ENCODE peak calls at places on chromosomes 3 and 15, in ten cellular contexts. One of them, this sample, is unnamed.

GRCh38 chr3:194296832-194297666 is 54.1 kb downstream of the CPN2 start:
- DNase-seq in brain microvascular endothelial cell: no peak
- DNase-seq in left ventricle myocardium inferior: no peak
- DNase-seq in fibroblast of mammary gland: no peak
- DNase-seq in HL-60: no peak
- DNase-seq in PC-9: peak; percentile 84
- DNase-seq in A549: no peak
- DNase-seq in esophagus squamous epithelium: no peak
- DNase-seq in heart left ventricle: no peak
- DNase-seq in tibial nerve: no peak
- DNase-seq in this sample: no peak

GRCh38 chr3:162337630-162338029 is 841.0 kb downstream of the OTOL1 start:
- DNase-seq in brain microvascular endothelial cell: no peak
- DNase-seq in left ventricle myocardium inferior: no peak
- DNase-seq in fibroblast of mammary gland: no peak
- DNase-seq in HL-60: no peak
- DNase-seq in PC-9: no peak
- DNase-seq in A549: no peak
- DNase-seq in esophagus squamous epithelium: no peak
- DNase-seq in heart left ventricle: no peak
- DNase-seq in tibial nerve: no peak
- DNase-seq in this sample: no peak

GRCh38 chr3:64463981-64464380 is 223.8 kb downstream of the ADAMTS9 start:
- DNase-seq in brain microvascular endothelial cell: no peak
- DNase-seq in left ventricle myocardium inferior: no peak
- DNase-seq in fibroblast of mammary gland: no peak
- DNase-seq in HL-60: no peak
- DNase-seq in PC-9: no peak
- DNase-seq in A549: no peak
- DNase-seq in esophagus squamous epithelium: no peak
- DNase-seq in heart left ventricle: no peak
- DNase-seq in tibial nerve: no peak
- DNase-seq in this sample: no peak

GRCh38 chr15:52103217-52104207 is 9.1 kb downstream of the BCL2L10 start:
- DNase-seq in brain microvascular endothelial cell: peak; percentile 97
- DNase-seq in left ventricle myocardium inferior: no peak
- DNase-seq in fibroblast of mammary gland: peak; percentile 100
- DNase-seq in HL-60: no peak
- DNase-seq in PC-9: peak; percentile 44
- DNase-seq in A549: peak; percentile 79
- DNase-seq in esophagus squamous epithelium: no peak
- DNase-seq in heart left ventricle: no peak
- DNase-seq in tibial nerve: no peak
- DNase-seq in this sample: peak; percentile 94

GRCh38 chr3:39528844-39529243 is 61.4 kb downstream of the MOBP start:
- DNase-seq in brain microvascular endothelial cell: no peak
- DNase-seq in left ventricle myocardium inferior: no peak
- DNase-seq in fibroblast of mammary gland: no peak
- DNase-seq in HL-60: no peak
- DNase-seq in PC-9: no peak
- DNase-seq in A549: no peak
- DNase-seq in esophagus squamous epithelium: no peak
- DNase-seq in heart left ventricle: no peak
- DNase-seq in tibial nerve: no peak
- DNase-seq in this sample: no peak

GRCh38 chr3:50913279-50913678 is 238.6 kb downstream of the DOCK3 start:
- DNase-seq in brain microvascular endothelial cell: no peak
- DNase-seq in left ventricle myocardium inferior: peak; percentile 19
- DNase-seq in fibroblast of mammary gland: no peak
- DNase-seq in HL-60: no peak
- DNase-seq in PC-9: peak; percentile 65
- DNase-seq in A549: no peak
- DNase-seq in esophagus squamous epithelium: no peak
- DNase-seq in heart left ventricle: no peak
- DNase-seq in tibial nerve: no peak
- DNase-seq in this sample: no peak

GRCh38 chr3:119311191-119311925 is 17.2 kb downstream of the ARHGAP31 start:
- DNase-seq in brain microvascular endothelial cell: peak; percentile 92
- DNase-seq in left ventricle myocardium inferior: no peak
- DNase-seq in fibroblast of mammary gland: peak; percentile 91
- DNase-seq in HL-60: no peak
- DNase-seq in PC-9: no peak
- DNase-seq in A549: peak; percentile 23
- DNase-seq in esophagus squamous epithelium: no peak
- DNase-seq in heart left ventricle: no peak
- DNase-seq in tibial nerve: no peak
- DNase-seq in this sample: peak; percentile 67

GRCh38 chr3:46393554-46394434 is 13.1 kb downstream of the CCR5AS start:
- DNase-seq in brain microvascular endothelial cell: no peak
- DNase-seq in left ventricle myocardium inferior: no peak
- DNase-seq in fibroblast of mammary gland: peak; percentile 48
- DNase-seq in HL-60: peak; percentile 79
- DNase-seq in PC-9: no peak
- DNase-seq in A549: no peak
- DNase-seq in esophagus squamous epithelium: no peak
- DNase-seq in heart left ventricle: no peak
- DNase-seq in tibial nerve: no peak
- DNase-seq in this sample: no peak

GRCh38 chr3:119681279-119681678 is 4.1 kb upstream of the COX17 start:
- DNase-seq in brain microvascular endothelial cell: no peak
- DNase-seq in left ventricle myocardium inferior: no peak
- DNase-seq in fibroblast of mammary gland: peak; percentile 68
- DNase-seq in HL-60: peak; percentile 26
- DNase-seq in PC-9: no peak
- DNase-seq in A549: peak; percentile 44
- DNase-seq in esophagus squamous epithelium: no peak
- DNase-seq in heart left ventricle: no peak
- DNase-seq in tibial nerve: no peak
- DNase-seq in this sample: peak; percentile 41

GRCh38 chr15:73225358-73226015 is 143.3 kb downstream of the HCN4 start:
- DNase-seq in brain microvascular endothelial cell: no peak
- DNase-seq in left ventricle myocardium inferior: no peak
- DNase-seq in fibroblast of mammary gland: no peak
- DNase-seq in HL-60: peak; percentile 70
- DNase-seq in PC-9: no peak
- DNase-seq in A549: peak; percentile 23
- DNase-seq in esophagus squamous epithelium: no peak
- DNase-seq in heart left ventricle: no peak
- DNase-seq in tibial nerve: no peak
- DNase-seq in this sample: no peak

GRCh38 chr3:129503387-129504010 is 24.9 kb upstream of the RHO start:
- DNase-seq in brain microvascular endothelial cell: no peak
- DNase-seq in left ventricle myocardium inferior: no peak
- DNase-seq in fibroblast of mammary gland: no peak
- DNase-seq in HL-60: no peak
- DNase-seq in PC-9: no peak
- DNase-seq in A549: no peak
- DNase-seq in esophagus squamous epithelium: no peak
- DNase-seq in heart left ventricle: no peak
- DNase-seq in tibial nerve: no peak
- DNase-seq in this sample: no peak

GRCh38 chr3:17546500-17546899 is 195.9 kb downstream of the TBC1D5 start:
- DNase-seq in brain microvascular endothelial cell: no peak
- DNase-seq in left ventricle myocardium inferior: peak; percentile 15
- DNase-seq in fibroblast of mammary gland: no peak
- DNase-seq in HL-60: no peak
- DNase-seq in PC-9: no peak
- DNase-seq in A549: no peak
- DNase-seq in esophagus squamous epithelium: no peak
- DNase-seq in heart left ventricle: no peak
- DNase-seq in tibial nerve: no peak
- DNase-seq in this sample: no peak

GRCh38 chr3:151985787-151986430 is 112.5 kb downstream of the SUCNR1 start:
- DNase-seq in brain microvascular endothelial cell: no peak
- DNase-seq in left ventricle myocardium inferior: no peak
- DNase-seq in fibroblast of mammary gland: no peak
- DNase-seq in HL-60: no peak
- DNase-seq in PC-9: no peak
- DNase-seq in A549: no peak
- DNase-seq in esophagus squamous epithelium: no peak
- DNase-seq in heart left ventricle: no peak
- DNase-seq in tibial nerve: no peak
- DNase-seq in this sample: no peak

GRCh38 chr3:138678874-138679392 is 70.4 kb downstream of the FAIM start:
- DNase-seq in brain microvascular endothelial cell: no peak
- DNase-seq in left ventricle myocardium inferior: no peak
- DNase-seq in fibroblast of mammary gland: no peak
- DNase-seq in HL-60: no peak
- DNase-seq in PC-9: no peak
- DNase-seq in A549: no peak
- DNase-seq in esophagus squamous epithelium: no peak
- DNase-seq in heart left ventricle: no peak
- DNase-seq in tibial nerve: no peak
- DNase-seq in this sample: no peak

GRCh38 chr3:186826316-186826977 is 16.1 kb upstream of the ADIPOQ start:
- DNase-seq in brain microvascular endothelial cell: no peak
- DNase-seq in left ventricle myocardium inferior: no peak
- DNase-seq in fibroblast of mammary gland: no peak
- DNase-seq in HL-60: no peak
- DNase-seq in PC-9: peak; percentile 37
- DNase-seq in A549: no peak
- DNase-seq in esophagus squamous epithelium: no peak
- DNase-seq in heart left ventricle: no peak
- DNase-seq in tibial nerve: no peak
- DNase-seq in this sample: peak; percentile 22

GRCh38 chr15:67101981-67102929 is 36.9 kb downstream of the SMAD3 start:
- DNase-seq in brain microvascular endothelial cell: peak; percentile 61
- DNase-seq in left ventricle myocardium inferior: no peak
- DNase-seq in fibroblast of mammary gland: peak; percentile 81
- DNase-seq in HL-60: no peak
- DNase-seq in PC-9: no peak
- DNase-seq in A549: no peak
- DNase-seq in esophagus squamous epithelium: no peak
- DNase-seq in heart left ventricle: no peak
- DNase-seq in tibial nerve: no peak
- DNase-seq in this sample: peak; percentile 41

GRCh38 chr15:84863480-84864428 is 20.7 kb upstream of the SLC28A1 start:
- DNase-seq in brain microvascular endothelial cell: no peak
- DNase-seq in left ventricle myocardium inferior: no peak
- DNase-seq in fibroblast of mammary gland: peak; percentile 36
- DNase-seq in HL-60: peak; percentile 16
- DNase-seq in PC-9: no peak
- DNase-seq in A549: peak; percentile 28
- DNase-seq in esophagus squamous epithelium: no peak
- DNase-seq in heart left ventricle: no peak
- DNase-seq in tibial nerve: no peak
- DNase-seq in this sample: peak; percentile 41
- TF ChIP-seq CTCF in brain microvascular endothelial cell: no peak
- TF ChIP-seq CTCF in left ventricle myocardium inferior: peak; percentile 45
- TF ChIP-seq CTCF in fibroblast of mammary gland: peak; percentile 26
- TF ChIP-seq CTCF in HL-60: no peak
- TF ChIP-seq CTCF in PC-9: no peak
- TF ChIP-seq CTCF in A549: peak; percentile 25
- TF ChIP-seq CTCF in esophagus squamous epithelium: no peak
- TF ChIP-seq CTCF in heart left ventricle: no peak
- TF ChIP-seq CTCF in tibial nerve: no peak
- TF ChIP-seq CTCF in this sample: no peak

DNA sequence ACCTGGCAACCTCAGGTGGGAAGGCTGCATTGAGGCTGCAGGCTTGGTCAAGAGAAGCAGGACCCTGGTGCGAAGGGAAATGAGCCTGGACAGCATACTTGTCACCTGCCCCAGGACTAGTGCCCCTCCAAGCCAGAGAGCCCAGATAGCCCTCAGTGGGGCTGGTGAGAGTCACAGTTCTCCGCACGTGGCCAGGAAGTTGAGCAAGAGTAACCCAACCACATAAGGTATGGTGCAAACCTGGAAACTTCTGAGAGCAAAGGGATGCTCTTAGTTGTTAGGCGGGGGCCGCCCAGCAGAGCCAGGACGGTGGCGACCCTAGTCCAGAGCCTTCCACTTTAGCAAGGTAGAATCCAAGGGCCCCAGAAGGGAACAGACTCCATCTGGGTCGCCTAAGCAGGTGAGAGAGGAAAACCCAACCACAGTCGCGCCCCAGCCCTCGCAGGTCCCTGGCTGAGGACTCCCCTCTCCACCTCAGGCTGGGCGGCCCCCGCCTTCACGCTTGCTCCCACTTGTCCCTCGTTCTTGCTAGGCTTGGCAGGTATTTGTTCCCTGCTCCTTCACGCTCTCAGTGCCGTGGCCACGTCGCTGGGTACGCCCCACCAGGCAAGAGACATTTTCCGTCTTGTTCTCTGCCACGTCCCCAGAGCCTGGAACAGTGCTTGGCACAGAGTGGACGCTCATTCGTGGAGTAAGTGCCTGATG is 1.1 kb upstream of the VPS18 start:
- DNase-seq in brain microvascular endothelial cell: no peak
- DNase-seq in left ventricle myocardium inferior: no peak
- DNase-seq in fibroblast of mammary gland: no peak
- DNase-seq in HL-60: peak; percentile 81
- DNase-seq in PC-9: no peak
- DNase-seq in A549: no peak
- DNase-seq in esophagus squamous epithelium: no peak
- DNase-seq in heart left ventricle: no peak
- DNase-seq in tibial nerve: no peak
- DNase-seq in this sample: no peak
- H3K4me3 ChIP-seq in brain microvascular endothelial cell: no peak overlapping the region
- H3K4me3 ChIP-seq in left ventricle myocardium inferior: peak overlapping the region; percentile 83
- H3K4me3 ChIP-seq in fibroblast of mammary gland: no peak overlapping the region
- H3K4me3 ChIP-seq in HL-60: no peak overlapping the region
- H3K4me3 ChIP-seq in PC-9: no peak overlapping the region
- H3K4me3 ChIP-seq in A549: no peak overlapping the region
- H3K4me3 ChIP-seq in esophagus squamous epithelium: no peak overlapping the region
- H3K4me3 ChIP-seq in heart left ventricle: peak overlapping the region; percentile 77
- H3K4me3 ChIP-seq in tibial nerve: peak overlapping the region; percentile 80
- H3K4me3 ChIP-seq in this sample: no peak overlapping the region

GRCh38 chr3:107928084-107928445 is 162.8 kb downstream of the CD47 start:
- DNase-seq in brain microvascular endothelial cell: peak; percentile 34
- DNase-seq in left ventricle myocardium inferior: no peak
- DNase-seq in fibroblast of mammary gland: peak; percentile 59
- DNase-seq in HL-60: peak; percentile 23
- DNase-seq in PC-9: peak; percentile 24
- DNase-seq in A549: peak; percentile 26
- DNase-seq in esophagus squamous epithelium: no peak
- DNase-seq in heart left ventricle: no peak
- DNase-seq in tibial nerve: no peak
- DNase-seq in this sample: peak; percentile 37

GRCh38 chr3:107933450-107933849 is 157.4 kb downstream of the CD47 start:
- DNase-seq in brain microvascular endothelial cell: no peak
- DNase-seq in left ventricle myocardium inferior: no peak
- DNase-seq in fibroblast of mammary gland: no peak
- DNase-seq in HL-60: no peak
- DNase-seq in PC-9: no peak
- DNase-seq in A549: no peak
- DNase-seq in esophagus squamous epithelium: no peak
- DNase-seq in heart left ventricle: no peak
- DNase-seq in tibial nerve: no peak
- DNase-seq in this sample: no peak

GRCh38 chr3:107927361-107928083 is 163.3 kb downstream of the CD47 start:
- DNase-seq in brain microvascular endothelial cell: peak; percentile 60
- DNase-seq in left ventricle myocardium inferior: peak; percentile 65
- DNase-seq in fibroblast of mammary gland: peak; percentile 75
- DNase-seq in HL-60: peak; percentile 37
- DNase-seq in PC-9: peak; percentile 79
- DNase-seq in A549: peak; percentile 62
- DNase-seq in esophagus squamous epithelium: no peak
- DNase-seq in heart left ventricle: peak; percentile 59
- DNase-seq in tibial nerve: peak; percentile 49
- DNase-seq in this sample: peak; percentile 91
- TF ChIP-seq CTCF in brain microvascular endothelial cell: peak; percentile 90
- TF ChIP-seq CTCF in left ventricle myocardium inferior: peak; percentile 96
- TF ChIP-seq CTCF in fibroblast of mammary gland: peak; percentile 68
- TF ChIP-seq CTCF in HL-60: peak; percentile 83
- TF ChIP-seq CTCF in PC-9: peak; percentile 99
- TF ChIP-seq CTCF in A549: peak; percentile 90
- TF ChIP-seq CTCF in esophagus squamous epithelium: peak; percentile 80
- TF ChIP-seq CTCF in heart left ventricle: peak; percentile 87
- TF ChIP-seq CTCF in tibial nerve: peak; percentile 93
- TF ChIP-seq CTCF in this sample: peak; percentile 99

GRCh38 chr3:25780618-25781017 is 2.6 kb downstream of the NGLY1 start:
- DNase-seq in brain microvascular endothelial cell: no peak
- DNase-seq in left ventricle myocardium inferior: no peak
- DNase-seq in fibroblast of mammary gland: no peak
- DNase-seq in HL-60: no peak
- DNase-seq in PC-9: no peak
- DNase-seq in A549: no peak
- DNase-seq in esophagus squamous epithelium: no peak
- DNase-seq in heart left ventricle: no peak
- DNase-seq in tibial nerve: no peak
- DNase-seq in this sample: no peak
- H3K4me3 ChIP-seq in brain microvascular endothelial cell: no peak overlapping the region
- H3K4me3 ChIP-seq in left ventricle myocardium inferior: no peak overlapping the region
- H3K4me3 ChIP-seq in fibroblast of mammary gland: no peak overlapping the region
- H3K4me3 ChIP-seq in HL-60: no peak overlapping the region
- H3K4me3 ChIP-seq in PC-9: no peak overlapping the region
- H3K4me3 ChIP-seq in A549: no peak overlapping the region
- H3K4me3 ChIP-seq in esophagus squamous epithelium: no peak overlapping the region
- H3K4me3 ChIP-seq in heart left ventricle: no peak overlapping the region
- H3K4me3 ChIP-seq in tibial nerve: no peak overlapping the region
- H3K4me3 ChIP-seq in this sample: no peak overlapping the region

This sample was measured in foreskin fibroblast.